ENCODE peak calls at places on chromosomes 11 and 22, in four cellular contexts. One of them, this sample, is unnamed.

GRCh38 chr11:67273260-67273990 is 7.2 kb downstream of the GRK2 start:
- DNase-seq in neural progenitor cell: no peak
- DNase-seq in cardiac fibroblast: no peak
- DNase-seq in B cell: no peak
- DNase-seq in this sample: peak; percentile 51

GRCh38 chr11:119730789-119731386 is 1.9 kb upstream of the NECTIN1 start:
- DNase-seq in neural progenitor cell: no peak
- DNase-seq in cardiac fibroblast: no peak
- DNase-seq in B cell: no peak
- DNase-seq in this sample: no peak

GRCh38 chr22:49826603-49827306 is 918 bp downstream of the BRD1 start:
- DNase-seq in neural progenitor cell: peak; percentile 47
- DNase-seq in cardiac fibroblast: peak; percentile 41
- DNase-seq in B cell: peak; percentile 40
- DNase-seq in this sample: peak; percentile 64

GRCh38 chr11:45671246-45672171 is 6.1 kb upstream of the CHST1 start:
- DNase-seq in neural progenitor cell: no peak
- DNase-seq in cardiac fibroblast: no peak
- DNase-seq in B cell: no peak
- DNase-seq in this sample: peak; percentile 27

GRCh38 chr22:44658371-44658953 is 43.5 kb upstream of the PRR5 start:
- DNase-seq in neural progenitor cell: peak; percentile 59
- DNase-seq in cardiac fibroblast: peak; percentile 9
- DNase-seq in B cell: no peak
- DNase-seq in this sample: peak; percentile 60

GRCh38 chr22:49959782-49960158 is 802 bp upstream of the PIM3 start:
- DNase-seq in neural progenitor cell: no peak
- DNase-seq in cardiac fibroblast: peak; percentile 49
- DNase-seq in B cell: no peak
- DNase-seq in this sample: peak; percentile 87

GRCh38 chr11:103699216-103699615 is 337.2 kb upstream of the DDI1 start:
- DNase-seq in neural progenitor cell: no peak
- DNase-seq in cardiac fibroblast: no peak
- DNase-seq in B cell: no peak
- DNase-seq in this sample: no peak

GRCh38 chr11:86942212-86942611 is 13.0 kb downstream of the FZD4 start:
- DNase-seq in neural progenitor cell: no peak
- DNase-seq in cardiac fibroblast: no peak
- DNase-seq in B cell: no peak
- DNase-seq in this sample: no peak

GRCh38 chr22:18071968-18072310 is 5.9 kb upstream of the PEX26 start:
- DNase-seq in neural progenitor cell: no peak
- DNase-seq in cardiac fibroblast: no peak
- DNase-seq in B cell: no peak
- DNase-seq in this sample: no peak

GRCh38 chr11:6856871-6857270 is 6.0 kb upstream of the OR10A2 start:
- DNase-seq in neural progenitor cell: no peak
- DNase-seq in cardiac fibroblast: peak; percentile 43
- DNase-seq in B cell: no peak
- DNase-seq in this sample: no peak

GRCh38 chr22:26589367-26589844 is 526 bp downstream of the TPST2 start:
- DNase-seq in neural progenitor cell: peak; percentile 54
- DNase-seq in cardiac fibroblast: peak; percentile 23
- DNase-seq in B cell: peak; percentile 58
- DNase-seq in this sample: peak; percentile 66

GRCh38 chr11:35714882-35715612 is 52.5 kb downstream of the TRIM44 start:
- DNase-seq in neural progenitor cell: no peak
- DNase-seq in cardiac fibroblast: peak; percentile 75
- DNase-seq in B cell: no peak
- DNase-seq in this sample: no peak

GRCh38 chr11:116650052-116650451 is 122.7 kb downstream of the BUD13 start:
- DNase-seq in neural progenitor cell: no peak
- DNase-seq in cardiac fibroblast: no peak
- DNase-seq in B cell: no peak
- DNase-seq in this sample: no peak

GRCh38 chr11:126547161-126547560 is 191.7 kb downstream of the ST3GAL4 start:
- DNase-seq in neural progenitor cell: no peak
- DNase-seq in cardiac fibroblast: peak; percentile 33
- DNase-seq in B cell: no peak
- DNase-seq in this sample: no peak

GRCh38 chr11:115503083-115503885 is 931 bp downstream of the CADM1 start:
- DNase-seq in neural progenitor cell: peak; percentile 85
- DNase-seq in cardiac fibroblast: peak; percentile 15
- DNase-seq in B cell: peak; percentile 29
- DNase-seq in this sample: peak; percentile 67

GRCh38 chr11:32751381-32751780 is 43.1 kb downstream of the CCDC73 start:
- DNase-seq in neural progenitor cell: no peak
- DNase-seq in cardiac fibroblast: no peak
- DNase-seq in B cell: no peak
- DNase-seq in this sample: no peak

GRCh38 chr11:85930879-85931366 is 75.7 kb downstream of the CCDC83 start:
- DNase-seq in neural progenitor cell: no peak
- DNase-seq in cardiac fibroblast: no peak
- DNase-seq in B cell: no peak
- DNase-seq in this sample: no peak

GRCh38 chr22:24433868-24434471 is 6.6 kb downstream of the ADORA2A start:
- DNase-seq in neural progenitor cell: no peak
- DNase-seq in cardiac fibroblast: peak; percentile 93
- DNase-seq in B cell: peak; percentile 79
- DNase-seq in this sample: peak; percentile 78

GRCh38 chr11:69958308-69958707 is 119.8 kb upstream of the ANO1 start:
- DNase-seq in neural progenitor cell: no peak
- DNase-seq in cardiac fibroblast: no peak
- DNase-seq in B cell: no peak
- DNase-seq in this sample: no peak

GRCh38 chr22:21632237-21632895 is at the start of gene CCDC116:
- DNase-seq in neural progenitor cell: peak; percentile 48
- DNase-seq in cardiac fibroblast: no peak
- DNase-seq in B cell: peak; percentile 60
- DNase-seq in this sample: no peak

GRCh38 chr22:50714150-50714549 is 23.9 kb upstream of the ACR start:
- DNase-seq in neural progenitor cell: no peak
- DNase-seq in cardiac fibroblast: no peak
- DNase-seq in B cell: no peak
- DNase-seq in this sample: no peak

GRCh38 chr11:76797341-76798201 is 14.4 kb downstream of the TSKU start:
- DNase-seq in neural progenitor cell: no peak
- DNase-seq in cardiac fibroblast: no peak
- DNase-seq in B cell: no peak
- DNase-seq in this sample: no peak

GRCh38 chr11:126901783-126902182 is 98.8 kb downstream of the KIRREL3 start:
- DNase-seq in neural progenitor cell: no peak
- DNase-seq in cardiac fibroblast: no peak
- DNase-seq in B cell: no peak
- DNase-seq in this sample: no peak

GRCh38 chr11:83070044-83070877 is 1.4 kb downstream of the RAB30 start:
- DNase-seq in neural progenitor cell: peak; percentile 44
- DNase-seq in cardiac fibroblast: peak; percentile 75
- DNase-seq in B cell: no peak
- DNase-seq in this sample: no peak

GRCh38 chr22:26273011-26273675 is 103.9 kb downstream of the SEZ6L start:
- DNase-seq in neural progenitor cell: no peak
- DNase-seq in cardiac fibroblast: no peak
- DNase-seq in B cell: no peak
- DNase-seq in this sample: no peak

GRCh38 chr11:75031771-75032549 is 43.2 kb downstream of the NEU3 start:
- DNase-seq in neural progenitor cell: peak; percentile 81
- DNase-seq in cardiac fibroblast: peak; percentile 86
- DNase-seq in B cell: peak; percentile 34
- DNase-seq in this sample: peak; percentile 89

GRCh38 chr11:108975641-108976071 is 310.8 kb downstream of the DDX10 start:
- DNase-seq in neural progenitor cell: no peak
- DNase-seq in cardiac fibroblast: no peak
- DNase-seq in B cell: no peak
- DNase-seq in this sample: no peak

GRCh38 chr11:121367434-121367833 is 74.9 kb downstream of the SC5D start:
- DNase-seq in neural progenitor cell: no peak
- DNase-seq in cardiac fibroblast: peak; percentile 33
- DNase-seq in B cell: peak; percentile 78
- DNase-seq in this sample: peak; percentile 54

GRCh38 chr11:122681731-122682130 is 26.2 kb downstream of the UBASH3B start:
- DNase-seq in neural progenitor cell: no peak
- DNase-seq in cardiac fibroblast: no peak
- DNase-seq in B cell: no peak
- DNase-seq in this sample: no peak

GRCh38 chr11:40722179-40722795 is 737.2 kb downstream of the LRRC4C start:
- DNase-seq in neural progenitor cell: peak; percentile 68
- DNase-seq in cardiac fibroblast: peak; percentile 27
- DNase-seq in B cell: no peak
- DNase-seq in this sample: no peak

GRCh38 chr11:32895471-32895870 is 2.9 kb downstream of the QSER1 start:
- DNase-seq in neural progenitor cell: no peak
- DNase-seq in cardiac fibroblast: no peak
- DNase-seq in B cell: no peak
- DNase-seq in this sample: no peak

GRCh38 chr11:68449951-68450350 is 10.6 kb upstream of the PPP6R3 start:
- DNase-seq in neural progenitor cell: no peak
- DNase-seq in cardiac fibroblast: no peak
- DNase-seq in B cell: no peak
- DNase-seq in this sample: no peak

GRCh38 chr11:96082002-96082899 is 158.3 kb upstream of the MTMR2 start:
- DNase-seq in neural progenitor cell: no peak
- DNase-seq in cardiac fibroblast: peak; percentile 45
- DNase-seq in B cell: no peak
- DNase-seq in this sample: no peak

DNA sequence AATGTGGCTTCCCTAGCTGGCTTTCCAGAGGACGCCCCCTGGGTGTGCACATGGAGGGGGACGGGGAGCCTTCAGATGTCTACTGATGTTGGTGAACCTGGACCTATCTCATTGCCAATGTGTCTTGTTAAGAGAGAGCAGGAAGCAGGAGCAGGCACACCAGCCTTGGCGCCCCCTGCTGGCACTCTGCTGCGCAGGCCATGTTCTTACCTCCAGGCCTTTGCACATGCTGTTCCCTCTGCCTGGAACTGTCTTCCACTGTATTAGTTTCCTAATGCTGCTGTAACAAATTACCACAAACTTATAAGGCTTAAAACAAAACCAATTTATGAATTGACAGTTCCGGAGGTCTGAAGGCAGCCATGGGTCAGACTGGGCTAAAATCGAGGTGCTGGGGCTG is 23.6 kb upstream of the MN1 start:
- DNase-seq in neural progenitor cell: no peak
- DNase-seq in cardiac fibroblast: peak; percentile 20
- DNase-seq in B cell: no peak
- DNase-seq in this sample: no peak
- TF ChIP-seq CTCF in neural progenitor cell: peak; percentile 53
- TF ChIP-seq CTCF in cardiac fibroblast: peak; percentile 44
- TF ChIP-seq CTCF in B cell: peak; percentile 25
- TF ChIP-seq CTCF in this sample: no peak

GRCh38 chr11:978073-978720 is 52.5 kb downstream of the AP2A2 start:
- DNase-seq in neural progenitor cell: no peak
- DNase-seq in cardiac fibroblast: no peak
- DNase-seq in B cell: peak; percentile 22
- DNase-seq in this sample: no peak

GRCh38 chr11:973237-973636 is 47.6 kb downstream of the AP2A2 start:
- DNase-seq in neural progenitor cell: no peak
- DNase-seq in cardiac fibroblast: no peak
- DNase-seq in B cell: no peak
- DNase-seq in this sample: no peak

GRCh38 chr11:978781-979180 is 53.1 kb downstream of the AP2A2 start:
- DNase-seq in neural progenitor cell: no peak
- DNase-seq in cardiac fibroblast: no peak
- DNase-seq in B cell: no peak
- DNase-seq in this sample: no peak

GRCh38 chr11:976431-977160 is 50.9 kb downstream of the AP2A2 start:
- DNase-seq in neural progenitor cell: no peak
- DNase-seq in cardiac fibroblast: peak; percentile 25
- DNase-seq in B cell: no peak
- DNase-seq in this sample: no peak

DNA sequence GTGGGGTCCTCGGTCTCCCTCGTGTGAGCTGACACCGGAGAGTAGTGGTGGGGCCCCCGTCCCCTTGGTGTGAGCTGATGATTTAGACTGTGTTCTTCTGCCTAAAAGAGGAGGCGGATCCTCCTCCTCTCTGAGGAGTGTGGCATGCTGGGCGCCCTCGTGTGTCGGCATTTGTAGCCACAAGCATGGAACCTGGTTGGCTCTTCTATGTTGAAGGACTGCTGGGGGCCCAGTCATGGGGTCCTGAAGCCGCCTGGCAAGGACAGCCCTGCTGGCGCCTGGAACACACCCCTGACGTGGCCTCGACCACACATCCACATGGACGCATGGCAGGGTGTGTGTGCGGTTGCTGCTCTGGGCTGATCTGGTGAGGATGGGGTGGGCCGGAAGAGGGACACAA is 50.2 kb downstream of the AP2A2 start:
- DNase-seq in neural progenitor cell: peak; percentile 78
- DNase-seq in cardiac fibroblast: peak; percentile 57
- DNase-seq in B cell: peak; percentile 30
- DNase-seq in this sample: no peak
- TF ChIP-seq CTCF in neural progenitor cell: peak; percentile 60
- TF ChIP-seq CTCF in cardiac fibroblast: peak; percentile 22
- TF ChIP-seq CTCF in B cell: no peak
- TF ChIP-seq CTCF in this sample: no peak

DNA sequence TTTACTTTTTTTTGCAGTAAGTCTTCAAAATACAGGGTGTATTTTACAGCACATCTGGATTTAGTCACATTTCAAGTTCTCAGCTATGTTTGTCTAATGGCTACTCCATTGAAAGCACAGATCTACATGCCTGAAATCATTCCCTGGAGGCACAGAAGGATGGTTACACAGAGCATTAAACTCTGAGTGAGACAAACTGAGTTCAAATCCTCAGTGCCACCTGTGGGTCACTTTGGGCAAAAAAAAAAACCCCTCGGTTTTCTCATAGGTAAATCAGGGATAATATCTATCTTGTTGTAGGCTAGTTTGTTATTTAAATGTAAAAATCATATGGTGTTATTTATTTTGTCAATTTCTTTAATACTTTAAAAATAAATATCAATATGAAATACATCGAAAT is 7.7 kb downstream of the ANKRD49 start:
- DNase-seq in neural progenitor cell: no peak
- DNase-seq in cardiac fibroblast: no peak
- DNase-seq in B cell: no peak
- DNase-seq in this sample: no peak
- TF ChIP-seq CTCF in neural progenitor cell: peak; percentile 12
- TF ChIP-seq CTCF in cardiac fibroblast: no peak
- TF ChIP-seq CTCF in B cell: no peak
- TF ChIP-seq CTCF in this sample: no peak

DNA sequence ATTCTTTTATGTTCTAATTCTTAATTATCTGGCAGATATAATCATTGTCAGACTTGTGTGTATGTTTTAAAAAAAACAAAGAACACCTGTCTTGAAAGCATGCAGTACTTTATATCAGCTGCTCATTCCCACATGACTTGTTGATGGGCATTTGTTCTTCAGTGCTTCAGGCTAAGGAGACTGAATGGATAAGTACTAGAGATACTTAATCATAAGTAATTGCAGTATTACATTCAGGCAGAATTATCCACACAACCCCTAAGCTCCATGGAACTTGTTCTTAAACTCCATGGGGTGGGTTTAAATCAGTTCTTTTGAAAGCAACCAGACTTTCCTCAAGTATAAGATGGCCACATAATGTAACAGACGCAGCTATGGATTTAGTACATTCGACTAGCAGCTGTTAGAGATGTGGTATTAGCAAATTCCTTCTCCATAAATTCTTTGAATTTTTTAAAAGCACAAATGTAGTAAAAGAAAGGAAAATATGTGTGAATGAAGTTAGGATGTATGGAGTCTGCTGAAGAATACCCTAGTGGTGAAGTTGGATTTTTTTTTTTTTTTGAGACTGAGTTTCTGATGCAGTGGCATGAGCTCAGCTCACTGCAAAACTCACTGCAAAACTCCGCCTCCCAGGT is 3.0 kb downstream of the JAM3 start:
- DNase-seq in neural progenitor cell: no peak
- DNase-seq in cardiac fibroblast: no peak
- DNase-seq in B cell: no peak
- DNase-seq in this sample: no peak
- TF ChIP-seq CTCF in neural progenitor cell: peak; percentile 19
- TF ChIP-seq CTCF in cardiac fibroblast: no peak
- TF ChIP-seq CTCF in B cell: no peak
- TF ChIP-seq CTCF in this sample: no peak